ENCODE peak calls at places on chromosomes 1 and 21, in six cellular contexts. One of them, this sample, is unnamed.
A peak's percentile ranks its signal among the peaks of the same experiment; 100 is the strongest.

GRCh38 chr1:62746086-62746808 is 37.7 kb upstream of the ATG4C start:
- DNase-seq in ovary: no peak
- DNase-seq in Peyer's patch: no peak
- DNase-seq in AG10803: peak; percentile 64
- DNase-seq in coronary artery: no peak
- DNase-seq in AG09319: no peak
- DNase-seq in this sample: no peak

GRCh38 chr1:236507022-236507700 is 16.6 kb upstream of the LGALS8 start:
- DNase-seq in ovary: no peak
- DNase-seq in Peyer's patch: no peak
- DNase-seq in AG10803: peak; percentile 25
- DNase-seq in coronary artery: no peak
- DNase-seq in AG09319: no peak
- DNase-seq in this sample: no peak

GRCh38 chr1:202807926-202808757 is at the start of gene KDM5B:
- DNase-seq in ovary: peak; percentile 78
- DNase-seq in Peyer's patch: peak; percentile 82
- DNase-seq in AG10803: peak; percentile 82
- DNase-seq in coronary artery: peak; percentile 83
- DNase-seq in AG09319: peak; percentile 55
- DNase-seq in this sample: no peak

GRCh38 chr1:179794669-179795068 is 51.6 kb downstream of the FAM163A start:
- DNase-seq in ovary: no peak
- DNase-seq in Peyer's patch: no peak
- DNase-seq in AG10803: no peak
- DNase-seq in coronary artery: no peak
- DNase-seq in AG09319: no peak
- DNase-seq in this sample: no peak

GRCh38 chr1:35345439-35345981 is 77.0 kb downstream of the ZMYM4 start:
- DNase-seq in ovary: no peak
- DNase-seq in Peyer's patch: no peak
- DNase-seq in AG10803: no peak
- DNase-seq in coronary artery: no peak
- DNase-seq in AG09319: no peak
- DNase-seq in this sample: no peak

GRCh38 chr1:172895050-172895460 is 155.7 kb downstream of the TNFSF18 start:
- DNase-seq in ovary: no peak
- DNase-seq in Peyer's patch: no peak
- DNase-seq in AG10803: no peak
- DNase-seq in coronary artery: no peak
- DNase-seq in AG09319: no peak
- DNase-seq in this sample: no peak

GRCh38 chr1:154726903-154727302 is 118.9 kb upstream of the ADAR start:
- DNase-seq in ovary: no peak
- DNase-seq in Peyer's patch: no peak
- DNase-seq in AG10803: no peak
- DNase-seq in coronary artery: no peak
- DNase-seq in AG09319: no peak
- DNase-seq in this sample: no peak

GRCh38 chr1:37497832-37498231 is 16.7 kb downstream of the MEAF6 start:
- DNase-seq in ovary: no peak
- DNase-seq in Peyer's patch: no peak
- DNase-seq in AG10803: no peak
- DNase-seq in coronary artery: no peak
- DNase-seq in AG09319: no peak
- DNase-seq in this sample: no peak

GRCh38 chr1:110035236-110035752 is 870 bp downstream of the STRIP1 start:
- DNase-seq in ovary: no peak
- DNase-seq in Peyer's patch: no peak
- DNase-seq in AG10803: peak; percentile 34
- DNase-seq in coronary artery: no peak
- DNase-seq in AG09319: no peak
- DNase-seq in this sample: no peak

GRCh38 chr1:3785458-3786157 is 10.7 kb downstream of the LRRC47 start:
- DNase-seq in ovary: no peak
- DNase-seq in Peyer's patch: no peak
- DNase-seq in AG10803: no peak
- DNase-seq in coronary artery: no peak
- DNase-seq in AG09319: no peak
- DNase-seq in this sample: no peak

GRCh38 chr1:153506831-153507413 is 28.9 kb downstream of the S100A6 start:
- DNase-seq in ovary: peak; percentile 95
- DNase-seq in Peyer's patch: peak; percentile 64
- DNase-seq in AG10803: peak; percentile 88
- DNase-seq in coronary artery: peak; percentile 95
- DNase-seq in AG09319: peak; percentile 56
- DNase-seq in this sample: peak; percentile 98

GRCh38 chr1:117061986-117062415 is 1.9 kb downstream of the TTF2 start:
- DNase-seq in ovary: no peak
- DNase-seq in Peyer's patch: no peak
- DNase-seq in AG10803: peak; percentile 51
- DNase-seq in coronary artery: no peak
- DNase-seq in AG09319: no peak
- DNase-seq in this sample: no peak

GRCh38 chr1:12132078-12132477 is 34.7 kb upstream of the TNFRSF1B start:
- DNase-seq in ovary: no peak
- DNase-seq in Peyer's patch: no peak
- DNase-seq in AG10803: peak; percentile 84
- DNase-seq in coronary artery: no peak
- DNase-seq in AG09319: peak; percentile 69
- DNase-seq in this sample: no peak

GRCh38 chr21:37443683-37444082 is 77.1 kb downstream of the DYRK1A start:
- DNase-seq in ovary: no peak
- DNase-seq in Peyer's patch: no peak
- DNase-seq in AG10803: no peak
- DNase-seq in coronary artery: no peak
- DNase-seq in AG09319: no peak
- DNase-seq in this sample: no peak

GRCh38 chr1:220425852-220426251 is 102.1 kb upstream of the MARK1 start:
- DNase-seq in ovary: no peak
- DNase-seq in Peyer's patch: no peak
- DNase-seq in AG10803: no peak
- DNase-seq in coronary artery: no peak
- DNase-seq in AG09319: no peak
- DNase-seq in this sample: no peak

DNA sequence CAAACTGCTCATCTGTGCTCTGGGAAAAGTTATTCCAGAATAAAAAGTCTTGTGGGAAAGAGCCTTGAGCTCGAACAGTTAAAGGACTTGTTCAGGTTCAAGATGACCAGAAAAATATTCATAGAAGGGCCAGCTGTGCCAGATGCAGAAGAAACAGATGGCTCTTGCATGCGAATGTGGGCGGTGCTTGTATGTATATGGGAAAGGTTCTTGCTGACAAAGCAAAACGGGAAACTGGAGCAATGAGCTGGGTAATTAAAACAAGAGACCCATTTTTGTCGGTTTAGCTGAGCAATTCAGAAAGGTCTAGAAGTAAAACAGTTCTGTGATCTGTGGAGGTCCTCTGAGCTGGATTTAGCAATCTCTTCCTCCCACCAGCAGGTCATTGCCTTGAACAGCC is 107.2 kb upstream of the MARK1 start:
- DNase-seq in ovary: no peak
- DNase-seq in Peyer's patch: no peak
- DNase-seq in AG10803: no peak
- DNase-seq in coronary artery: no peak
- DNase-seq in AG09319: no peak
- DNase-seq in this sample: no peak
- TF ChIP-seq CTCF in ovary: no peak
- TF ChIP-seq CTCF in Peyer's patch: no peak
- TF ChIP-seq CTCF in AG10803: no peak
- TF ChIP-seq CTCF in coronary artery: no peak
- TF ChIP-seq CTCF in AG09319: no peak
- TF ChIP-seq CTCF in this sample: no peak

GRCh38 chr1:42660907-42661500 is 2.8 kb downstream of the PPIH start:
- DNase-seq in ovary: no peak
- DNase-seq in Peyer's patch: no peak
- DNase-seq in AG10803: no peak
- DNase-seq in coronary artery: no peak
- DNase-seq in AG09319: no peak
- DNase-seq in this sample: no peak

GRCh38 chr1:42658880-42659337 is 686 bp downstream of the PPIH start:
- DNase-seq in ovary: no peak
- DNase-seq in Peyer's patch: no peak
- DNase-seq in AG10803: no peak
- DNase-seq in coronary artery: no peak
- DNase-seq in AG09319: no peak
- DNase-seq in this sample: no peak

DNA sequence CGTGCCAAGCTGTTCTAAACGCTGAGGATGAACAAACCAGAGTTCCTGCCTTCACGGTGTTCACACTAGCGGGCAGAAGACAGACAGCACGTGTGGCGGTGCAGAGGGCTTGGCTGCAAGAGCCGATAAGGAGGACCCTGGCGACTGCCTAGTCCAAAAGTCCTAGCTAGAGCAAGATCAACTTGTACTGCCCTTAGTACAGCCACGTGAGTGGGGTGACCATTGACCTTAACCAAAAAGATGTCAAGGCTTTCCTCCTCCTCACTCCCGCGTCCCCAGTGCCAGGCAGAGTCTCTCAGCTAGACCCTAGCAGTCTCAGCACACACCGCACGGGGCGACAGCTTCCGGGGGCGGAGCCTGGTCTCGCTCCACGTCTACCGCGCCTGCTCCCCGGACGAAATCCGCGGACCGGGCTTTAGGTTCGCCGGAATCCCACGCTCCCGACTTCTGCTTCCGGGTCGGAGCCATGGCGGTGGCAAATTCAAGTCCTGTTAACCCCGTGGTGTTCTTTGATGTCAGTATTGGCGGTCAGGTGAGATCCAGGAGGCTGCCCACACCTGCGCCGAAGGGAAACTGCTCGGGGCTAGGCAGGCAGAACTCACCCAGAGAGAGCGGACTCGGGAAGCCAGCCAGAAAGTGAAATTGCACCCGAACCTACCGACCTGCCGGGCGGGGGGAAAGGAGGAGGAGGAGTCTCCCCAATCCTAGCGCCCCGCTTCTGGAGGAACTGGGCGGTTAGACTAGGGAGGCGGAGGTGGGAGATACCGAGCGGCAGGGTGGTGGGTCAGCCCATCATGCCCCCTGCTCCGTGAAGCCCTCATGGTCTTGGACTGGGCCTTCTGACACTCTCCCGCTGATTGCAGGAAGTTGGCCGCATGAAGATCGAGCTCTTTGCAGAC is at the start of gene PPIH:
- DNase-seq in ovary: peak; percentile 91
- DNase-seq in Peyer's patch: peak; percentile 97
- DNase-seq in AG10803: peak; percentile 88
- DNase-seq in coronary artery: peak; percentile 95
- DNase-seq in AG09319: peak; percentile 71
- DNase-seq in this sample: no peak
- TF ChIP-seq CTCF in ovary: no peak
- TF ChIP-seq CTCF in Peyer's patch: no peak
- TF ChIP-seq CTCF in AG10803: peak; percentile 36
- TF ChIP-seq CTCF in coronary artery: no peak
- TF ChIP-seq CTCF in AG09319: peak; percentile 7
- TF ChIP-seq CTCF in this sample: peak; percentile 39

GRCh38 chr1:115762792-115763191 is 5.7 kb downstream of the CASQ2 start:
- DNase-seq in ovary: no peak
- DNase-seq in Peyer's patch: no peak
- DNase-seq in AG10803: no peak
- DNase-seq in coronary artery: no peak
- DNase-seq in AG09319: no peak
- DNase-seq in this sample: peak; percentile 25

GRCh38 chr1:115761601-115762302 is 6.8 kb downstream of the CASQ2 start:
- DNase-seq in ovary: no peak
- DNase-seq in Peyer's patch: no peak
- DNase-seq in AG10803: no peak
- DNase-seq in coronary artery: no peak
- DNase-seq in AG09319: no peak
- DNase-seq in this sample: peak; percentile 12

GRCh38 chr1:115765091-115765490 is 3.4 kb downstream of the CASQ2 start:
- DNase-seq in ovary: no peak
- DNase-seq in Peyer's patch: no peak
- DNase-seq in AG10803: no peak
- DNase-seq in coronary artery: no peak
- DNase-seq in AG09319: no peak
- DNase-seq in this sample: no peak

GRCh38 chr1:115767403-115767802 is 1.1 kb downstream of the CASQ2 start:
- DNase-seq in ovary: no peak
- DNase-seq in Peyer's patch: no peak
- DNase-seq in AG10803: no peak
- DNase-seq in coronary artery: no peak
- DNase-seq in AG09319: no peak
- DNase-seq in this sample: no peak

DNA sequence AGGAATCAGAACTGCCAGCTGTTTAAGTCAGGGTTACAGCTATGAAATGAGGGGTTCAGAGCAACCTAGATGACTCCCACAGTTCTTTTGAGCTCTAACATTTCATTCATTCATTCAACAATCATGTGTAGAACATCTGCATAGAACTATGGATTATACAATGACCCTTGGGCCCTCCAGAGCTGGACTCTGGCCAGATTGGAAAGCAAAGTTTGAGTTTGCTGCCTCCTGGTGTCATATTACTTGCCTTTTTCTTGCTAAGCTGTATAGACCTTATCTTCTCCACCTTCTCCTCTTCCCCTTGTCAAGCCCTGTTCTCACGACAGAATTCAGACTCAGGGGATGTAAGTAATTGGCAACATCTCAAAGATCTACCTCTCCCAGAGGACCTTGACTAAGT is 4.0 kb downstream of the CASQ2 start:
- DNase-seq in ovary: no peak
- DNase-seq in Peyer's patch: no peak
- DNase-seq in AG10803: no peak
- DNase-seq in coronary artery: no peak
- DNase-seq in AG09319: no peak
- DNase-seq in this sample: peak; percentile 22
- TF ChIP-seq CTCF in ovary: no peak
- TF ChIP-seq CTCF in Peyer's patch: no peak
- TF ChIP-seq CTCF in AG10803: peak; percentile 43
- TF ChIP-seq CTCF in coronary artery: peak; percentile 26
- TF ChIP-seq CTCF in AG09319: peak; percentile 43
- TF ChIP-seq CTCF in this sample: no peak

GRCh38 chr1:13710097-13710496 is 10.1 kb downstream of the PRDM2 start:
- DNase-seq in ovary: no peak
- DNase-seq in Peyer's patch: no peak
- DNase-seq in AG10803: no peak
- DNase-seq in coronary artery: no peak
- DNase-seq in AG09319: no peak
- DNase-seq in this sample: peak; percentile 10

GRCh38 chr1:13714851-13715250 is 14.9 kb downstream of the PRDM2 start:
- DNase-seq in ovary: no peak
- DNase-seq in Peyer's patch: no peak
- DNase-seq in AG10803: peak; percentile 42
- DNase-seq in coronary artery: no peak
- DNase-seq in AG09319: no peak
- DNase-seq in this sample: no peak
- TF ChIP-seq CTCF in ovary: no peak
- TF ChIP-seq CTCF in Peyer's patch: peak; percentile 28
- TF ChIP-seq CTCF in AG10803: peak; percentile 50
- TF ChIP-seq CTCF in coronary artery: no peak
- TF ChIP-seq CTCF in AG09319: peak; percentile 11
- TF ChIP-seq CTCF in this sample: no peak